ENCODE peak calls at places on chromosomes 11 and 22, in nine cellular contexts. I, M, Z, V, C, K, U, N and G are unnamed samples.

GRCh38 chr11:111413849-111414248 is 34.8 kb upstream of the POU2AF1 start:
- DNase-seq in I (no peak), M (no peak), Z (no peak), V (no peak), C (no peak), K (no peak), U (no peak), N (no peak), G (no peak)

GRCh38 chr11:76781861-76782500 is 1.2 kb upstream of the TSKU start:
- DNase-seq in I (peak), M (no peak), Z (no peak), V (no peak), C (peak), K (no peak), U (no peak), N (no peak), G (no peak)

GRCh38 chr11:10480026-10480425 is 25.0 kb downstream of the AMPD3 start:
- DNase-seq in I (no peak), M (no peak), Z (no peak), V (no peak), C (no peak), K (no peak), U (no peak), N (no peak), G (no peak)

GRCh38 chr11:65274734-65275682 is 13.2 kb downstream of the POLA2 start:
- DNase-seq in I (peak), M (no peak), Z (peak), V (peak), C (peak), K (peak), U (peak), N (peak), G (no peak)

GRCh38 chr11:121887564-121887963 is 228.5 kb downstream of the BLID start:
- DNase-seq in I (no peak), M (no peak), Z (no peak), V (no peak), C (no peak), K (no peak), U (peak), N (no peak), G (no peak)

GRCh38 chr11:103888541-103888951 is 147.9 kb upstream of the DDI1 start:
- DNase-seq in I (no peak), M (no peak), Z (no peak), V (no peak), C (no peak), K (no peak), U (no peak), N (no peak), G (no peak)

GRCh38 chr22:32478994-32479393 is 4.4 kb downstream of the FBXO7 start:
- DNase-seq in I (no peak), M (no peak), Z (no peak), V (no peak), C (no peak), K (no peak), U (no peak), N (peak), G (no peak)

GRCh38 chr22:29479417-29480261 is at the start of gene NEFH:
- DNase-seq in I (no peak), M (no peak), Z (no peak), V (no peak), C (no peak), K (no peak), U (no peak), N (no peak), G (no peak)

GRCh38 chr11:91163619-91164451 is 941.0 kb upstream of the CHORDC1 start:
- DNase-seq in I (no peak), M (no peak), Z (peak), V (no peak), C (no peak), K (no peak), U (no peak), N (peak), G (no peak)

GRCh38 chr11:8292351-8292750 is 28.7 kb upstream of the LMO1 start:
- DNase-seq in I (no peak), M (no peak), Z (no peak), V (no peak), C (no peak), K (peak), U (no peak), N (no peak), G (no peak)
- TF ChIP-seq CTCF in I (no peak), M (no peak), Z (no peak), V (no peak), C (no peak), K (no peak), U (no peak), N (no peak), G (no peak)

GRCh38 chr11:59938718-59939117 is 486 bp downstream of the OOSP1 start:
- DNase-seq in I (no peak), M (no peak), Z (no peak), V (no peak), C (no peak), K (no peak), U (no peak), N (no peak), G (no peak)

GRCh38 chr11:59938132-59938531 is at the start of gene OOSP1:
- DNase-seq in I (no peak), M (no peak), Z (no peak), V (no peak), C (no peak), K (no peak), U (no peak), N (no peak), G (no peak)

GRCh38 chr11:59941091-59941490 is 2.9 kb downstream of the OOSP1 start:
- DNase-seq in I (no peak), M (no peak), Z (no peak), V (no peak), C (no peak), K (no peak), U (no peak), N (no peak), G (no peak)

GRCh38 chr11:59943996-59944395 is 5.8 kb downstream of the OOSP1 start:
- DNase-seq in I (no peak), M (no peak), Z (no peak), V (no peak), C (no peak), K (no peak), U (no peak), N (no peak), G (no peak)

DNA sequence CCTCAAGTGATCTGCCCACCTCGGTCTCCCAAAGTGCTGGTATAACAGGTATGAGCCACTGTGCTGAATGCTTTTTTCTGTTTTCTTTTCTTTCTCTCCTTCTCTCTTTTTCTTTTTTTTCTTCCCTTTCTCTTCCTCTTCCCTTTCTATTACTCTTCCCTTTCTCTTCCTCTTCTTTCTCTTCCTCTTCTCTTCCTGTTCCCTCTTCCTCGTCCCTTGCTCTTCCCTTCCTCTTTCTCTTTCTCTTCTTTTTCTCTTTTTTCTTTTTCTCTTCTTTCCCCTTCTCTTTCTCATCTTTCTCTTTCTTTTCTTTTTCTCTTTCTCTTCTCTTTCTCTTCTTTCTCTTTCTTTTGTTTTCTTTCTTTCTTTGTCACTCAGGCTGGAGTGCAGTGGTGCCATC is 1.2 kb downstream of the OOSP1 start:
- DNase-seq in I (no peak), M (no peak), Z (no peak), V (no peak), C (no peak), K (no peak), U (no peak), N (no peak), G (no peak)
- H3K4me3 ChIP-seq in I (no peak), M (no peak), Z (no peak), V (no peak), C (no peak), K (no peak), U (no peak), N (no peak), G (no peak)

DNA sequence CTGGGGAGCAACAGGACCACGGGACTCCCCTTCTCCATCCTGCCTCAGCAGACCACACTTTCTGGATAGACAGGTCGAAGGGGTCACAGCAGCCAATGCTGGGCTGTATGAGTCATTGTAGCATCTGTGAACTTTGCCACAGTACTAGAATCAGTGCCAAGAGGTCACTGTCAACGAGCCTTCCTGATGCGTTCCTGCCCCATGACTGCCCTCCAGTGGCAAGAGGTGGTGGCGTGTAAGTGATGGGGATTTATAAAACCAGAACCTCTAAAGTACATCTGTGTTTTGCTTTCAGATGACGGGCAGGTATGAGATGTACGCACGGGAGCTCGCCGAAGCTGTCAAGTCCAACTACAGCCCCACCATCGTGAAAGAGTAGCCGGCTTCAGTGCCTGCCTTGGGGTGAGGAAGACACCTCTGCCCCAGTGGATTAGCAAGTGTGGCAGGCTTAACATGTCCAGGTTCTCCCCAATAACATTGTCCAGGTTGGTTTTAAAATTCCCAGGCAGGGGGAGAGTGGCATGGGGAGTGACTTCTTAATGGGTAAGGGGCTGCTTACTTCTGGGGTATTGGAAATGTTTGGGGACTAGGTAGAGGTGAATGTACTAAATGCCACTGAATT is 29.4 kb downstream of the GUCD1 start:
- DNase-seq in I (peak), M (no peak), Z (peak), V (peak), C (peak), K (peak), U (peak), N (peak), G (peak)
- TF ChIP-seq CTCF in I (peak), M (peak), Z (peak), V (peak), C (peak), K (peak), U (peak), N (peak), G (peak)

GRCh38 chr11:72239849-72240460 is 4.0 kb downstream of the PHOX2A start:
- DNase-seq in I (no peak), M (no peak), Z (peak), V (peak), C (peak), K (peak), U (peak), N (peak), G (no peak)

GRCh38 chr11:72239296-72239848 is 4.6 kb downstream of the PHOX2A start:
- DNase-seq in I (peak), M (no peak), Z (peak), V (peak), C (peak), K (peak), U (peak), N (peak), G (no peak)

GRCh38 chr11:72238040-72238450 is 5.9 kb downstream of the PHOX2A start:
- DNase-seq in I (peak), M (no peak), Z (peak), V (peak), C (peak), K (peak), U (peak), N (peak), G (no peak)

GRCh38 chr11:72237112-72237931 is 6.7 kb downstream of the PHOX2A start:
- DNase-seq in I (no peak), M (no peak), Z (no peak), V (no peak), C (no peak), K (peak), U (no peak), N (no peak), G (no peak)

DNA sequence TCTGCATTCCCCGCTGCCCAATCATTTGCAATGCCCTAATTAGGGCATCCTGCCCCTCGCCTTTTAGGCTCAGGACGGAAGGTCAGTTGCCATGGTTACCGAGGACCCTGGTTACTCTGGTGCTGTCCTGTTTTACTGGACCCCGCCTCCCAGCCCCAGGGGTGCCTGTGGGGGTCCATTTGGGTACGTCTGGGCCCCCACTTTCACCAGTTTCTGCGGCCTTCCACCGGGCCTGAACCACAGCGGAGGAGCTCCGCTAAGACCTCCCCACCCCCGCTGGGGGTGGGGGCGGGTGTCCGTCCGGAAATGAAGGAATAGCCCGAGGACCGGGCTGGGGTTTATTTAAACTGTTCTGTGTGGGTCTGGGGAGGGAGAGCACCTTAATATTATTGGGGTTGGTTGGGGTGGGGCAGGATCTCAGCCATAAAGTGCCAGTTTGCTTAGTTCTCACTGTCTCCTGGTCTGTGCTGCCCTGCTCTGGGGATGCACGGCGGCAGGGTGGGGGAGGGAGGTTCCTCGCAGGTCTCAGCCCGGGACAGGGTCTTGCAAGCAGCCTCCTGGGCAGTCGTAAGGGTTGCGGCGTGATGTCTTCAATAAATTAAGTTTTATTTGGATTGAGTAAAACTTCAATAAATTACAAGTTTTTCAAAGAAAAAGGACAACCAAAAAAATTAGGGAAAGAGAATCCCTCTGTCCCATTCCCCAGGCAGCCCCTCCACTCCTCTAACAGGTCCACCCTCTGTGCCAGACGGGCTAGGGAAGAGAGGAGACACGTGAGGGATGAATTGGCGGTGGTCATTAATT is 5.3 kb downstream of the PHOX2A start:
- DNase-seq in I (no peak), M (no peak), Z (no peak), V (no peak), C (no peak), K (peak), U (no peak), N (no peak), G (no peak)
- H3K4me3 ChIP-seq in I (no peak), M (peak), Z (no peak), V (peak), C (no peak), K (peak), U (no peak), N (no peak), G (no peak)

GRCh38 chr11:68650801-68651200 is 33.5 kb upstream of the GAL start:
- DNase-seq in I (no peak), M (no peak), Z (no peak), V (no peak), C (no peak), K (no peak), U (no peak), N (no peak), G (no peak)
- TF ChIP-seq CTCF in I (no peak), M (no peak), Z (no peak), V (no peak), C (no peak), K (no peak), U (no peak), N (no peak), G (no peak)